ENCODE peak calls at places on chromosomes 6 and 20, in ten cellular contexts. One of them, this sample, is unnamed.

GRCh38 chr6:84791927-84792326 is 27.5 kb upstream of the TBX18 start:
- DNase-seq in SK-N-SH: no peak
- DNase-seq in H9: no peak
- DNase-seq in GM23248: no peak
- DNase-seq in mammary epithelial cell: no peak
- DNase-seq in endothelial cell of umbilical vein: no peak
- DNase-seq in IMR-90: no peak
- DNase-seq in PC-3: no peak
- DNase-seq in HepG2: no peak
- DNase-seq in fibroblast of lung: no peak
- DNase-seq in this sample: no peak

GRCh38 chr6:30037182-30037788 is 23.8 kb upstream of the POLR1H start:
- DNase-seq in SK-N-SH: peak; percentile 30
- DNase-seq in H9: no peak
- DNase-seq in GM23248: peak; percentile 49
- DNase-seq in mammary epithelial cell: peak; percentile 32
- DNase-seq in endothelial cell of umbilical vein: peak; percentile 13
- DNase-seq in IMR-90: peak; percentile 17
- DNase-seq in PC-3: peak; percentile 51
- DNase-seq in HepG2: peak; percentile 38
- DNase-seq in fibroblast of lung: peak; percentile 5
- DNase-seq in this sample: peak; percentile 57

GRCh38 chr6:11263185-11263817 is 30.8 kb upstream of the NEDD9 start:
- DNase-seq in SK-N-SH: no peak
- DNase-seq in H9: no peak
- DNase-seq in GM23248: peak; percentile 81
- DNase-seq in mammary epithelial cell: peak; percentile 62
- DNase-seq in endothelial cell of umbilical vein: peak; percentile 86
- DNase-seq in IMR-90: peak; percentile 84
- DNase-seq in PC-3: peak; percentile 20
- DNase-seq in HepG2: peak; percentile 44
- DNase-seq in fibroblast of lung: peak; percentile 85
- DNase-seq in this sample: no peak

GRCh38 chr6:61217714-61218113 is 1068.3 kb downstream of the KHDRBS2 start:
- DNase-seq in SK-N-SH: no peak
- DNase-seq in H9: no peak
- DNase-seq in GM23248: no peak
- DNase-seq in mammary epithelial cell: no peak
- DNase-seq in endothelial cell of umbilical vein: no peak
- DNase-seq in IMR-90: no peak
- DNase-seq in PC-3: no peak
- DNase-seq in HepG2: no peak
- DNase-seq in fibroblast of lung: no peak
- DNase-seq in this sample: no peak

GRCh38 chr6:65182681-65183080 is 524.3 kb downstream of the EYS start:
- DNase-seq in SK-N-SH: no peak
- DNase-seq in H9: no peak
- DNase-seq in GM23248: no peak
- DNase-seq in mammary epithelial cell: no peak
- DNase-seq in endothelial cell of umbilical vein: no peak
- DNase-seq in IMR-90: peak; percentile 40
- DNase-seq in PC-3: peak; percentile 24
- DNase-seq in HepG2: no peak
- DNase-seq in fibroblast of lung: peak; percentile 55
- DNase-seq in this sample: no peak

GRCh38 chr6:143555582-143555981 is 44.1 kb upstream of the FUCA2 start:
- DNase-seq in SK-N-SH: no peak
- DNase-seq in H9: no peak
- DNase-seq in GM23248: no peak
- DNase-seq in mammary epithelial cell: no peak
- DNase-seq in endothelial cell of umbilical vein: no peak
- DNase-seq in IMR-90: no peak
- DNase-seq in PC-3: no peak
- DNase-seq in HepG2: no peak
- DNase-seq in fibroblast of lung: no peak
- DNase-seq in this sample: no peak

GRCh38 chr6:2940851-2941250 is 30.5 kb downstream of the SERPINB6 start:
- DNase-seq in SK-N-SH: no peak
- DNase-seq in H9: no peak
- DNase-seq in GM23248: no peak
- DNase-seq in mammary epithelial cell: no peak
- DNase-seq in endothelial cell of umbilical vein: no peak
- DNase-seq in IMR-90: no peak
- DNase-seq in PC-3: no peak
- DNase-seq in HepG2: no peak
- DNase-seq in fibroblast of lung: no peak
- DNase-seq in this sample: no peak

GRCh38 chr6:136792945-136793289 is 640 bp upstream of the MAP3K5 start:
- DNase-seq in SK-N-SH: peak; percentile 85
- DNase-seq in H9: no peak
- DNase-seq in GM23248: peak; percentile 95
- DNase-seq in mammary epithelial cell: peak; percentile 83
- DNase-seq in endothelial cell of umbilical vein: peak; percentile 89
- DNase-seq in IMR-90: peak; percentile 85
- DNase-seq in PC-3: peak; percentile 81
- DNase-seq in HepG2: peak; percentile 21
- DNase-seq in fibroblast of lung: peak; percentile 83
- DNase-seq in this sample: peak; percentile 95

GRCh38 chr6:166259296-166259977 is 48.8 kb downstream of the PRR18 start:
- DNase-seq in SK-N-SH: no peak
- DNase-seq in H9: no peak
- DNase-seq in GM23248: no peak
- DNase-seq in mammary epithelial cell: no peak
- DNase-seq in endothelial cell of umbilical vein: no peak
- DNase-seq in IMR-90: no peak
- DNase-seq in PC-3: no peak
- DNase-seq in HepG2: no peak
- DNase-seq in fibroblast of lung: no peak
- DNase-seq in this sample: no peak

GRCh38 chr20:51532577-51533191 is 9.8 kb downstream of the NFATC2 start:
- DNase-seq in SK-N-SH: no peak
- DNase-seq in H9: no peak
- DNase-seq in GM23248: peak; percentile 86
- DNase-seq in mammary epithelial cell: no peak
- DNase-seq in endothelial cell of umbilical vein: no peak
- DNase-seq in IMR-90: peak; percentile 45
- DNase-seq in PC-3: peak; percentile 66
- DNase-seq in HepG2: no peak
- DNase-seq in fibroblast of lung: peak; percentile 72
- DNase-seq in this sample: no peak

GRCh38 chr6:154164397-154164796 is 125.4 kb downstream of the OPRM1 start:
- DNase-seq in SK-N-SH: no peak
- DNase-seq in H9: no peak
- DNase-seq in GM23248: peak; percentile 78
- DNase-seq in mammary epithelial cell: no peak
- DNase-seq in endothelial cell of umbilical vein: peak; percentile 57
- DNase-seq in IMR-90: peak; percentile 78
- DNase-seq in PC-3: no peak
- DNase-seq in HepG2: no peak
- DNase-seq in fibroblast of lung: peak; percentile 88
- DNase-seq in this sample: no peak

DNA sequence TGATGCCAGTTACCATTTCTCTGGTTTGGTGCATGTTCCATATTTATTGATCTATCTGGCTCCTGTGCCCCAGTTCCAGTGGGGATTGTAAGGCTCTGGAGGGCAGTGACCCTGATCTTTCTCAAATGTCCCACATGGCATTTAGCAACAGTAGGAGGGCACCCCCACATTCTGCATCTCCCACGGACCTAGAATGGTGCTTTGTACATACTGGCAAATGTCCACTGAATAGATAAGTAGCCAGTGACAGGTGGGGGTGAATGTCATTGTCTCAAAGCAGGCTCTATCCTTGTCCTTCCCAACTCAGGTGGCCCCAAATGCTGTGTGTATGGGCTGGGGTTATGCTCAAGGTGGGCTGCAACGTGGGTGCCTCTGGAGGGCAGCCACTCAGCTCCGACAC is 84.2 kb downstream of the TMEM242 start:
- DNase-seq in SK-N-SH: no peak
- DNase-seq in H9: no peak
- DNase-seq in GM23248: no peak
- DNase-seq in mammary epithelial cell: no peak
- DNase-seq in endothelial cell of umbilical vein: no peak
- DNase-seq in IMR-90: no peak
- DNase-seq in PC-3: no peak
- DNase-seq in HepG2: no peak
- DNase-seq in fibroblast of lung: no peak
- DNase-seq in this sample: no peak
- H3K4me1 ChIP-seq in SK-N-SH: no peaks in the 10 kb centered on the region
- H3K4me1 ChIP-seq in H9: no peaks in the 10 kb centered on the region
- H3K4me1 ChIP-seq in GM23248: peaks cover 14% of the 10 kb centered on the region
- H3K4me1 ChIP-seq in mammary epithelial cell: peaks cover 7% of the 10 kb centered on the region
- H3K4me1 ChIP-seq in endothelial cell of umbilical vein: peaks cover 8% of the 10 kb centered on the region
- H3K4me1 ChIP-seq in IMR-90: peaks cover 4% of the 10 kb centered on the region
- H3K4me1 ChIP-seq in PC-3: peaks cover 17% of the 10 kb centered on the region
- H3K4me1 ChIP-seq in HepG2: peaks cover 29% of the 10 kb centered on the region
- H3K4me1 ChIP-seq in fibroblast of lung: peaks cover 3% of the 10 kb centered on the region
- H3K4me1 ChIP-seq in this sample: peaks cover 8% of the 10 kb centered on the region

DNA sequence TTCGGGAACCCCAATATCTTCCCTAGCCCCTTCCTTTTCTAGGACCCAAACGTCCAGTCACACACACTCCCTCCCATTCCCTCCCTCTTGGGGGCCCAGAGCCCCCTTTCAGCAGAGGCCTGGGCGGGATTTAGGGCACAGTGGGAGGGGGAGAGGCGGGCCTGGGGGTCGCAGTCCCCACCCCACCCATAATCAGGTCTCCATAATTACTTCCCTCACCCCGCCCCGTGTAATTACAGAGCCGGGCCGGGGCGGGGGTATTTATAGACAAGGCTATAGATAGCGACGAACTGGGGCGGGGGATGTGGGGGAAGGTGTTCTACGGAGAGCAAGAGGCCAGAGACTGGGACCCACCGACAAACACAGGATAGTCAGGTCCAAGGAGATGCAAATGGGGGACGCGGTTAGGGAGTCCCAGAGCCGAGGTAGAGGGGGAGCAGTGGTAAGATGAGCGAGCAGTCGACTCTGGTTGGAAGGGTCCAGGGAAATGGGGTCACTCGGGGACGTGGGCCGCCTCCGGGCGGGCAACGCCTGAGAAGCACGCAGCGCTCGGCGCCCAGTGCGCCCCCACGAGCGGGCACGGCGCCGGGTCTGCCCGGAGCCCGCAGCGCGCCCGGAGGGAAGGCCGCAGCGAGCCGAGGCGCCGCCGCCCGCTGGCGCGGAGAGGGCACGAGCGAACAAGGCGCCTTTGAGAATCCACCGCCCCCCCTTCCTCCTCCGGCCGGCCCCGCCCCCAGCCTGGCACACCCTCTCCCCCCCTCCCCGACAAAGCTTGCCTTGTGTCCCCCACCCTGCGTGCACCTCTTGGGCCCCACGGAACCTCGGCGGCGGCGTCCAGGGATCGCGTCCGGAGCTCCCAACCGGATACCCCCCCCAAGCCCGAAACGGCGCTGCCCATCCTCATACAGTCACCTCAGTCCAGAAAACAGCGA is 670 bp upstream of the COL11A2 start:
- DNase-seq in SK-N-SH: peak; percentile 75
- DNase-seq in H9: no peak
- DNase-seq in GM23248: peak; percentile 64
- DNase-seq in mammary epithelial cell: no peak
- DNase-seq in endothelial cell of umbilical vein: no peak
- DNase-seq in IMR-90: no peak
- DNase-seq in PC-3: no peak
- DNase-seq in HepG2: no peak
- DNase-seq in fibroblast of lung: peak; percentile 23
- DNase-seq in this sample: no peak
- H3K9ac ChIP-seq in SK-N-SH: no peak overlapping the region
- H3K9ac ChIP-seq in H9: no peak overlapping the region
- H3K9ac ChIP-seq in GM23248: peak overlapping the region; percentile 57
- H3K9ac ChIP-seq in mammary epithelial cell: no peak overlapping the region
- H3K9ac ChIP-seq in endothelial cell of umbilical vein: no peak overlapping the region
- H3K9ac ChIP-seq in IMR-90: peak overlapping the region; percentile 55
- H3K9ac ChIP-seq in PC-3: no peak overlapping the region
- H3K9ac ChIP-seq in HepG2: no peak overlapping the region
- H3K9ac ChIP-seq in fibroblast of lung: no peak overlapping the region
- H3K9ac ChIP-seq in this sample: no peak overlapping the region

DNA sequence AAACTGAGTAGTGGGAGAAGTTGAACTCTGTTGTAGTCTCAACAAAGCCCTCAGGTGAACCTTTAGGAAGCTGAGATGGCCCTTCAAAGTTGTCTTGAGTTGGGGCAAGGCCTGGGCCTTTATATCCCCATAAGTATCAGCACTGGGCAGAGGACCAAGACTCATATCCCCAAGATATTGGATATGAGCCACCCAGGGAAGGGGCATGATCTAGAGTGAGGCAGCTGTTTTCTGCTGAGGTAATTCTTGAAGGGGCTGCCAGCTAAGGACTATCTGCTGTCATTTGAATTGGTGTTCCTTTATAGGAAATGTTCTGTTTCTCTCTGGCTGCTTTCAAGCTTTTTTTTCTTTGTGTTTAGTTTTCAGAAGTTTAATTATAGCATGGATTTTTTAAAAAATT is 140.7 kb upstream of the FLRT3 start:
- DNase-seq in SK-N-SH: no peak
- DNase-seq in H9: no peak
- DNase-seq in GM23248: peak; percentile 4
- DNase-seq in mammary epithelial cell: no peak
- DNase-seq in endothelial cell of umbilical vein: no peak
- DNase-seq in IMR-90: no peak
- DNase-seq in PC-3: no peak
- DNase-seq in HepG2: no peak
- DNase-seq in fibroblast of lung: no peak
- DNase-seq in this sample: no peak
- H2AFZ ChIP-seq in SK-N-SH: no peak overlapping the region
- H2AFZ ChIP-seq in H9: no peak overlapping the region
- H2AFZ ChIP-seq in GM23248: no peak overlapping the region
- H2AFZ ChIP-seq in mammary epithelial cell: no peak overlapping the region
- H2AFZ ChIP-seq in endothelial cell of umbilical vein: no peak overlapping the region
- H2AFZ ChIP-seq in IMR-90: no peak overlapping the region
- H2AFZ ChIP-seq in PC-3: no peak overlapping the region
- H2AFZ ChIP-seq in HepG2: no peak overlapping the region
- H2AFZ ChIP-seq in fibroblast of lung: no peak overlapping the region
- H2AFZ ChIP-seq in this sample: no peak overlapping the region

DNA sequence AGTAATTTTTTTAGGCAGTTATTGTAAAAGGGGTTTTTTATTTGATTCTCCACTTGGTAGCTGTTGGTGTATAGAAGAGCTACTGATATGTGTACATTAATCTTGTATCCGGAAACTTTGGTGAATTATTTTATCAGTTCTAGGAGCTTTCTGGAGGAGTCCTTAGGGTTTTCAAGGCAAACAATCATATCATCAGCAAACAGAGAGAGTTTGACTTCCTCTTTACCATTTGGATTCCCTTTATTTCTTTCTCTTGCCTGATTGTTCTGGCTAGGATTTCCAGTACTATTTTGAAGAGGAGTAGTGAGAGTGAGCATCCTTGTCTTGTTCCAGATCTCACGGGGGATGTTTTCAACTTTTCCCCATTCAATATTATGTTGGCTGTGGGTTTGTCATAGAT is 28.0 kb upstream of the TNFAIP3 start:
- DNase-seq in SK-N-SH: no peak
- DNase-seq in H9: no peak
- DNase-seq in GM23248: no peak
- DNase-seq in mammary epithelial cell: no peak
- DNase-seq in endothelial cell of umbilical vein: no peak
- DNase-seq in IMR-90: no peak
- DNase-seq in PC-3: no peak
- DNase-seq in HepG2: no peak
- DNase-seq in fibroblast of lung: no peak
- DNase-seq in this sample: no peak
- H3K4me1 ChIP-seq in SK-N-SH: no peaks in the 10 kb centered on the region
- H3K4me1 ChIP-seq in H9: no peaks in the 10 kb centered on the region
- H3K4me1 ChIP-seq in GM23248: no peaks in the 10 kb centered on the region
- H3K4me1 ChIP-seq in mammary epithelial cell: no peaks in the 10 kb centered on the region
- H3K4me1 ChIP-seq in endothelial cell of umbilical vein: no peaks in the 10 kb centered on the region
- H3K4me1 ChIP-seq in IMR-90: no peaks in the 10 kb centered on the region
- H3K4me1 ChIP-seq in PC-3: no peaks in the 10 kb centered on the region
- H3K4me1 ChIP-seq in HepG2: peaks cover 18% of the 10 kb centered on the region
- H3K4me1 ChIP-seq in fibroblast of lung: no peaks in the 10 kb centered on the region
- H3K4me1 ChIP-seq in this sample: no peaks in the 10 kb centered on the region